ENCODE peak calls at places on chromosomes 11 and 22, in five cellular contexts. Z, M, J, G and U are unnamed samples.

GRCh38 chr11:113045146-113045545 is 83.9 kb downstream of the NCAM1 start:
- DNase-seq in M (no peak), J (no peak), G (no peak), Z (no peak), U (no peak)

GRCh38 chr22:46043816-46044717 is 67.1 kb upstream of the WNT7B start:
- DNase-seq in M (no peak), Z (no peak), G (no peak), J (peak), U (no peak)

GRCh38 chr11:75820636-75821035 is 5.6 kb downstream of the UVRAG start:
- DNase-seq in M (no peak), J (no peak), Z (peak), G (no peak), U (no peak)

GRCh38 chr11:34644669-34645406 is 23.9 kb downstream of the EHF start:
- DNase-seq in J (no peak), M (no peak), G (no peak), Z (peak), U (no peak)

GRCh38 chr11:17538731-17539130 is 5.5 kb downstream of the USH1C start:
- DNase-seq in J (no peak), G (no peak), M (no peak), Z (no peak), U (no peak)

GRCh38 chr11:76648061-76648460 is 22.5 kb downstream of the LRRC32 start:
- DNase-seq in G (no peak), Z (no peak), J (no peak), M (no peak), U (no peak)

GRCh38 chr11:123213307-123213708 is 18.3 kb upstream of the CLMP start:
- DNase-seq in M (no peak), G (no peak), J (no peak), Z (no peak), U (no peak)

GRCh38 chr11:10777393-10777793 is 26.3 kb downstream of the CTR9 start:
- DNase-seq in G (no peak), M (no peak), Z (no peak), J (peak), U (no peak)

GRCh38 chr22:24444729-24445466 is 17.5 kb downstream of the ADORA2A start:
- DNase-seq in G (no peak), J (no peak), Z (no peak), M (no peak), U (no peak)

GRCh38 chr11:131622193-131622592 is 251.8 kb downstream of the NTM start:
- DNase-seq in M (no peak), G (no peak), Z (no peak), J (no peak), U (no peak)

GRCh38 chr11:64152841-64153691 is 12.8 kb downstream of the MACROD1 start:
- DNase-seq in Z (peak), G (peak), J (peak), M (peak), U (peak)

GRCh38 chr11:65593518-65594414 is 1.8 kb downstream of the KCNK7 start:
- DNase-seq in G (no peak), Z (peak), J (no peak), M (no peak), U (no peak)

GRCh38 chr22:43014062-43014875 is 680 bp downstream of the PACSIN2 start:
- DNase-seq in M (peak), G (peak), J (peak), Z (peak), U (no peak)

GRCh38 chr22:20295262-20296064 is 24.4 kb downstream of the DGCR6L start:
- DNase-seq in G (no peak), Z (no peak), M (no peak), J (no peak), U (no peak)

GRCh38 chr22:29145321-29146072 is 60.2 kb upstream of the EMID1 start:
- DNase-seq in J (no peak), M (no peak), Z (no peak), G (no peak), U (no peak)

GRCh38 chr22:33049125-33049729 is 9.0 kb downstream of the SYN3 start:
- DNase-seq in Z (peak), J (peak), M (peak), G (peak), U (peak)

GRCh38 chr11:105071060-105071732 is 26.1 kb upstream of the CARD16 start:
- DNase-seq in G (no peak), Z (no peak), M (no peak), J (no peak), U (peak)

GRCh38 chr11:29161216-29161615 is 855.6 kb downstream of the KCNA4 start:
- DNase-seq in M (no peak), Z (no peak), J (no peak), G (no peak), U (no peak)

GRCh38 chr22:43455861-43456260 is 44.0 kb downstream of the MPPED1 start:
- DNase-seq in G (no peak), Z (no peak), J (no peak), M (no peak), U (no peak)

GRCh38 chr11:48101044-48101733 is 115.4 kb upstream of the OR4B1 start:
- DNase-seq in M (no peak), G (no peak), J (no peak), Z (no peak), U (no peak)